ENCODE peak calls at places on chromosomes 11 and 22, in six cellular contexts. One of them, this sample, is unnamed.

GRCh38 chr22:41382098-41382578 is 396 bp downstream of the TEF start:
- DNase-seq in SJCRH30: no peak
- DNase-seq in astrocyte of the spinal cord: no peak
- DNase-seq in GM12878: no peak
- DNase-seq in lung: peak; percentile 66
- DNase-seq in ovary: peak; percentile 90
- DNase-seq in this sample: peak; percentile 51

GRCh38 chr11:70296681-70297080 is 26.2 kb downstream of the PPFIA1 start:
- DNase-seq in ovary: no peak
- DNase-seq in GM12878: no peak
- DNase-seq in astrocyte of the spinal cord: no peak
- DNase-seq in SJCRH30: no peak
- DNase-seq in lung: no peak
- DNase-seq in this sample: no peak

GRCh38 chr11:113579292-113579940 is 104.2 kb upstream of the DRD2 start:
- DNase-seq in SJCRH30: no peak
- DNase-seq in GM12878: no peak
- DNase-seq in astrocyte of the spinal cord: no peak
- DNase-seq in lung: no peak
- DNase-seq in ovary: no peak
- DNase-seq in this sample: no peak

GRCh38 chr22:28230682-28231081 is 311.6 kb upstream of the PITPNB start:
- DNase-seq in lung: no peak
- DNase-seq in SJCRH30: no peak
- DNase-seq in GM12878: no peak
- DNase-seq in astrocyte of the spinal cord: no peak
- DNase-seq in ovary: no peak
- DNase-seq in this sample: peak; percentile 63

GRCh38 chr11:102798012-102798746 is at the start of gene MMP1:
- DNase-seq in lung: no peak
- DNase-seq in SJCRH30: no peak
- DNase-seq in GM12878: no peak
- DNase-seq in astrocyte of the spinal cord: peak; percentile 45
- DNase-seq in ovary: no peak
- DNase-seq in this sample: peak; percentile 89

GRCh38 chr11:125129316-125129990 is 18.0 kb upstream of the TMEM218 start:
- DNase-seq in SJCRH30: no peak
- DNase-seq in ovary: no peak
- DNase-seq in GM12878: no peak
- DNase-seq in lung: no peak
- DNase-seq in astrocyte of the spinal cord: no peak
- DNase-seq in this sample: no peak

GRCh38 chr11:59528741-59529140 is 17.4 kb downstream of the OR4D9 start:
- DNase-seq in SJCRH30: no peak
- DNase-seq in GM12878: no peak
- DNase-seq in ovary: no peak
- DNase-seq in astrocyte of the spinal cord: no peak
- DNase-seq in lung: no peak
- DNase-seq in this sample: no peak

GRCh38 chr11:77085652-77086051 is 17.0 kb upstream of the OMP start:
- DNase-seq in astrocyte of the spinal cord: no peak
- DNase-seq in lung: no peak
- DNase-seq in SJCRH30: no peak
- DNase-seq in ovary: peak; percentile 19
- DNase-seq in GM12878: no peak
- DNase-seq in this sample: no peak

GRCh38 chr22:44885806-44886360 is 123.9 kb downstream of the PHF21B start:
- DNase-seq in GM12878: no peak
- DNase-seq in astrocyte of the spinal cord: no peak
- DNase-seq in lung: no peak
- DNase-seq in SJCRH30: no peak
- DNase-seq in ovary: no peak
- DNase-seq in this sample: no peak

GRCh38 chr11:5368502-5369043 is 15.0 kb upstream of the OR51M1 start:
- DNase-seq in lung: no peak
- DNase-seq in astrocyte of the spinal cord: no peak
- DNase-seq in ovary: no peak
- DNase-seq in GM12878: no peak
- DNase-seq in SJCRH30: no peak
- DNase-seq in this sample: no peak

GRCh38 chr11:34439521-34440258 is 956 bp downstream of the CAT start:
- DNase-seq in lung: no peak
- DNase-seq in ovary: no peak
- DNase-seq in SJCRH30: no peak
- DNase-seq in astrocyte of the spinal cord: no peak
- DNase-seq in GM12878: no peak
- DNase-seq in this sample: no peak

GRCh38 chr22:33108037-33108436 is 49.9 kb upstream of the SYN3 start:
- DNase-seq in SJCRH30: no peak
- DNase-seq in GM12878: no peak
- DNase-seq in astrocyte of the spinal cord: no peak
- DNase-seq in lung: no peak
- DNase-seq in ovary: no peak
- DNase-seq in this sample: no peak

GRCh38 chr22:44738347-44738715 is 14.0 kb upstream of the ARHGAP8 start:
- DNase-seq in astrocyte of the spinal cord: no peak
- DNase-seq in GM12878: no peak
- DNase-seq in ovary: no peak
- DNase-seq in lung: no peak
- DNase-seq in SJCRH30: no peak
- DNase-seq in this sample: no peak

GRCh38 chr22:25153961-25154685 is 45.5 kb upstream of the CRYBB3 start:
- DNase-seq in astrocyte of the spinal cord: peak; percentile 62
- DNase-seq in GM12878: no peak
- DNase-seq in ovary: no peak
- DNase-seq in lung: peak; percentile 84
- DNase-seq in SJCRH30: peak; percentile 59
- DNase-seq in this sample: peak; percentile 91

GRCh38 chr11:94325681-94326080 is 21.3 kb downstream of the IZUMO1R start:
- DNase-seq in SJCRH30: peak; percentile 17
- DNase-seq in GM12878: peak; percentile 9
- DNase-seq in ovary: no peak
- DNase-seq in lung: no peak
- DNase-seq in astrocyte of the spinal cord: no peak
- DNase-seq in this sample: peak; percentile 15

GRCh38 chr11:35103366-35104194 is 35.4 kb upstream of the CD44 start:
- DNase-seq in ovary: no peak
- DNase-seq in astrocyte of the spinal cord: peak; percentile 92
- DNase-seq in SJCRH30: peak; percentile 9
- DNase-seq in GM12878: no peak
- DNase-seq in lung: no peak
- DNase-seq in this sample: no peak

GRCh38 chr11:68948948-68949347 is 31.8 kb downstream of the MRGPRD start:
- DNase-seq in astrocyte of the spinal cord: no peak
- DNase-seq in GM12878: no peak
- DNase-seq in ovary: no peak
- DNase-seq in lung: no peak
- DNase-seq in SJCRH30: no peak
- DNase-seq in this sample: no peak

GRCh38 chr11:78019808-78020207 is 3.3 kb downstream of the KCTD14 start:
- DNase-seq in GM12878: no peak
- DNase-seq in astrocyte of the spinal cord: peak; percentile 42
- DNase-seq in lung: no peak
- DNase-seq in ovary: no peak
- DNase-seq in SJCRH30: no peak
- DNase-seq in this sample: no peak

GRCh38 chr11:27904358-27905055 is 203.4 kb downstream of the KIF18A start:
- DNase-seq in GM12878: no peak
- DNase-seq in astrocyte of the spinal cord: peak; percentile 82
- DNase-seq in lung: no peak
- DNase-seq in SJCRH30: no peak
- DNase-seq in ovary: no peak
- DNase-seq in this sample: peak; percentile 40

GRCh38 chr11:67375320-67376021 is 2.1 kb upstream of the CLCF1 start:
- DNase-seq in lung: no peak
- DNase-seq in astrocyte of the spinal cord: no peak
- DNase-seq in SJCRH30: no peak
- DNase-seq in GM12878: no peak
- DNase-seq in ovary: peak; percentile 26
- DNase-seq in this sample: no peak

GRCh38 chr11:59158206-59159068 is 13.5 kb upstream of the DTX4 start:
- DNase-seq in astrocyte of the spinal cord: peak; percentile 77
- DNase-seq in lung: peak; percentile 59
- DNase-seq in SJCRH30: peak; percentile 26
- DNase-seq in GM12878: no peak
- DNase-seq in ovary: no peak
- DNase-seq in this sample: peak; percentile 82

GRCh38 chr22:23383491-23384450 is 196.3 kb downstream of the IGLL1 start:
- DNase-seq in ovary: peak; percentile 75
- DNase-seq in lung: no peak
- DNase-seq in astrocyte of the spinal cord: no peak
- DNase-seq in GM12878: no peak
- DNase-seq in SJCRH30: peak; percentile 83
- DNase-seq in this sample: no peak

GRCh38 chr22:27776410-27776958 is 25.1 kb downstream of the MN1 start:
- DNase-seq in astrocyte of the spinal cord: no peak
- DNase-seq in GM12878: no peak
- DNase-seq in SJCRH30: no peak
- DNase-seq in lung: no peak
- DNase-seq in ovary: no peak
- DNase-seq in this sample: peak; percentile 71

GRCh38 chr22:39471421-39472141 is 14.8 kb downstream of the MGAT3 start:
- DNase-seq in GM12878: peak; percentile 83
- DNase-seq in lung: peak; percentile 48
- DNase-seq in astrocyte of the spinal cord: peak; percentile 58
- DNase-seq in ovary: no peak
- DNase-seq in SJCRH30: no peak
- DNase-seq in this sample: peak; percentile 69

GRCh38 chr11:15938983-15939382 is 417.4 kb downstream of the SOX6 start:
- DNase-seq in ovary: no peak
- DNase-seq in lung: no peak
- DNase-seq in GM12878: no peak
- DNase-seq in SJCRH30: no peak
- DNase-seq in astrocyte of the spinal cord: no peak
- DNase-seq in this sample: no peak

GRCh38 chr11:15940462-15941205 is 415.7 kb downstream of the SOX6 start:
- DNase-seq in astrocyte of the spinal cord: no peak
- DNase-seq in ovary: no peak
- DNase-seq in SJCRH30: no peak
- DNase-seq in lung: no peak
- DNase-seq in GM12878: no peak
- DNase-seq in this sample: no peak

GRCh38 chr11:15942936-15943335 is 413.4 kb downstream of the SOX6 start:
- DNase-seq in GM12878: no peak
- DNase-seq in astrocyte of the spinal cord: no peak
- DNase-seq in ovary: no peak
- DNase-seq in SJCRH30: no peak
- DNase-seq in lung: no peak
- DNase-seq in this sample: no peak

GRCh38 chr11:15942126-15942525 is 414.2 kb downstream of the SOX6 start:
- DNase-seq in lung: no peak
- DNase-seq in GM12878: no peak
- DNase-seq in SJCRH30: no peak
- DNase-seq in ovary: no peak
- DNase-seq in astrocyte of the spinal cord: no peak
- DNase-seq in this sample: no peak

DNA sequence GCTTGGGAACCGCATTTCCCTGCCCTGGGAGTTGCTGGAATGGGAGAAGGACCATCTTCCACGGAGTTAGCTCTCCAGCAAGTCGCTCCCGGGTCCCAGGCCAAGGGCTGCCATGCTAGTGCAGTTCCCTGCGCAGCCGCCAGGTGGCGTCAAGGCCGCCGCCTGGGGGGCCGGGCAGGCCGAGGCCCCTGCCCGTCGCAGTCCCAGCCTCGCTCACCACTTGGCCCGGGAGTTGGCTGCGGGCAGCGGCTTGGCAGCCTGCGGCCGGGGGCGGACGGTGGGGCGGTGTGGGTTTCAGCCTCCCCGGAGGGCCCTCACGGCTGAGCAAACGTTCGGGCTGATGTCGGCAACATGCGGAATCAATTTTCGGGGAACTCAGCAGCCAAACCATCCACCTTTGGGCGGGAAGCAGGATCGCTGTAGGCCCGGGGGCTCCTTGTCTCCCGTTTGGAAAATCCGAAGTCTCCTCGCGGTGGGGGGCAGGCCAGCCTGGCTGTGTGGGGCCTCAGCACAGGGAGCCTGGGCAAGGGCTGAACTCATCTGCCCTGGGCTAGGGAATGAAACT is 415.1 kb downstream of the SOX6 start:
- DNase-seq in GM12878: no peak
- DNase-seq in ovary: peak; percentile 27
- DNase-seq in lung: no peak
- DNase-seq in astrocyte of the spinal cord: peak; percentile 35
- DNase-seq in SJCRH30: peak; percentile 40
- DNase-seq in this sample: no peak
- H3K4me3 ChIP-seq in GM12878: no peak overlapping the region
- H3K4me3 ChIP-seq in ovary: no peak overlapping the region
- H3K4me3 ChIP-seq in lung: no peak overlapping the region
- H3K4me3 ChIP-seq in astrocyte of the spinal cord: no peak overlapping the region
- H3K4me3 ChIP-seq in SJCRH30: peak overlapping the region; percentile 20
- H3K4me3 ChIP-seq in this sample: no peak overlapping the region

GRCh38 chr22:37284126-37284806 is 2.0 kb downstream of the CYTH4 start:
- DNase-seq in ovary: no peak
- DNase-seq in SJCRH30: no peak
- DNase-seq in GM12878: no peak
- DNase-seq in lung: no peak
- DNase-seq in astrocyte of the spinal cord: no peak
- DNase-seq in this sample: no peak
- H3K4me3 ChIP-seq in ovary: no peak overlapping the region
- H3K4me3 ChIP-seq in SJCRH30: no peak overlapping the region
- H3K4me3 ChIP-seq in GM12878: peak overlapping the region; percentile 69
- H3K4me3 ChIP-seq in lung: no peak overlapping the region
- H3K4me3 ChIP-seq in astrocyte of the spinal cord: no peak overlapping the region
- H3K4me3 ChIP-seq in this sample: no peak overlapping the region

GRCh38 chr11:65921033-65921555 is 1.9 kb downstream of the DRAP1 start:
- DNase-seq in GM12878: no peak
- DNase-seq in ovary: peak; percentile 47
- DNase-seq in lung: no peak
- DNase-seq in astrocyte of the spinal cord: no peak
- DNase-seq in SJCRH30: no peak
- DNase-seq in this sample: no peak
- H3K4me3 ChIP-seq in GM12878: peak overlapping the region; percentile 81
- H3K4me3 ChIP-seq in ovary: no peak overlapping the region
- H3K4me3 ChIP-seq in lung: no peak overlapping the region
- H3K4me3 ChIP-seq in astrocyte of the spinal cord: no peak overlapping the region
- H3K4me3 ChIP-seq in SJCRH30: no peak overlapping the region
- H3K4me3 ChIP-seq in this sample: peak overlapping the region; percentile 83

GRCh38 chr11:3170756-3171670 is 5.9 kb upstream of the OSBPL5 start:
- DNase-seq in SJCRH30: no peak
- DNase-seq in astrocyte of the spinal cord: no peak
- DNase-seq in GM12878: no peak
- DNase-seq in ovary: no peak
- DNase-seq in lung: no peak
- DNase-seq in this sample: no peak

GRCh38 chr11:3171931-3172560 is 6.9 kb upstream of the OSBPL5 start:
- DNase-seq in ovary: no peak
- DNase-seq in astrocyte of the spinal cord: no peak
- DNase-seq in lung: no peak
- DNase-seq in GM12878: no peak
- DNase-seq in SJCRH30: peak; percentile 75
- DNase-seq in this sample: no peak

GRCh38 chr11:3169235-3169951 is 4.3 kb upstream of the OSBPL5 start:
- DNase-seq in astrocyte of the spinal cord: peak; percentile 82
- DNase-seq in GM12878: no peak
- DNase-seq in SJCRH30: peak; percentile 71
- DNase-seq in ovary: peak; percentile 29
- DNase-seq in lung: no peak
- DNase-seq in this sample: peak; percentile 57

GRCh38 chr11:3167143-3168119 is 2.3 kb upstream of the OSBPL5 start:
- DNase-seq in astrocyte of the spinal cord: no peak
- DNase-seq in SJCRH30: peak; percentile 38
- DNase-seq in GM12878: no peak
- DNase-seq in ovary: no peak
- DNase-seq in lung: no peak
- DNase-seq in this sample: no peak

GRCh38 chr11:3169952-3170755 is 5.0 kb upstream of the OSBPL5 start:
- DNase-seq in lung: no peak
- DNase-seq in astrocyte of the spinal cord: no peak
- DNase-seq in GM12878: no peak
- DNase-seq in ovary: no peak
- DNase-seq in SJCRH30: no peak
- DNase-seq in this sample: no peak
- H3K4me3 ChIP-seq in lung: no peak overlapping the region
- H3K4me3 ChIP-seq in astrocyte of the spinal cord: peak overlapping the region; percentile 34
- H3K4me3 ChIP-seq in GM12878: no peak overlapping the region
- H3K4me3 ChIP-seq in ovary: no peak overlapping the region
- H3K4me3 ChIP-seq in SJCRH30: peak overlapping the region; percentile 43
- H3K4me3 ChIP-seq in this sample: peak overlapping the region; percentile 57

This sample was measured in fibroblast of the aortic adventitia.